ENCODE peak calls at places on chromosome 21, in ten cellular contexts. One of them, this sample, is unnamed.

GRCh38 chr21:45838636-45839035 is 142.9 kb upstream of the COL6A1 start:
- DNase-seq in NCI-H345: no peak
- DNase-seq in MV-4-11: no peak
- DNase-seq in activated CD8-positive, alpha-beta memory T cell treated with anti-CD3 and anti-CD28 coated beads, Interleukin-2, amount 10 ng/mL, durations not matched to agents 7 days and 5 days: no peak
- DNase-seq in upper lobe of right lung: no peak
- DNase-seq in GM23338: no peak
- DNase-seq in HEK293T: no peak
- DNase-seq in right atrium auricular region: no peak
- DNase-seq in H4: no peak
- DNase-seq in fibroblast of mammary gland: peak; percentile 24
- DNase-seq in this sample: no peak

GRCh38 chr21:46532080-46532479 is 72.8 kb downstream of the S100B start:
- DNase-seq in NCI-H345: no peak
- DNase-seq in MV-4-11: no peak
- DNase-seq in activated CD8-positive, alpha-beta memory T cell treated with anti-CD3 and anti-CD28 coated beads, Interleukin-2, amount 10 ng/mL, durations not matched to agents 7 days and 5 days: no peak
- DNase-seq in upper lobe of right lung: no peak
- DNase-seq in GM23338: no peak
- DNase-seq in HEK293T: no peak
- DNase-seq in right atrium auricular region: no peak
- DNase-seq in H4: no peak
- DNase-seq in fibroblast of mammary gland: no peak
- DNase-seq in this sample: no peak

GRCh38 chr21:38249879-38250278 is 6.9 kb upstream of the KCNJ15 start:
- DNase-seq in NCI-H345: no peak
- DNase-seq in MV-4-11: no peak
- DNase-seq in activated CD8-positive, alpha-beta memory T cell treated with anti-CD3 and anti-CD28 coated beads, Interleukin-2, amount 10 ng/mL, durations not matched to agents 7 days and 5 days: no peak
- DNase-seq in upper lobe of right lung: no peak
- DNase-seq in GM23338: no peak
- DNase-seq in HEK293T: no peak
- DNase-seq in right atrium auricular region: no peak
- DNase-seq in H4: no peak
- DNase-seq in fibroblast of mammary gland: no peak
- DNase-seq in this sample: no peak

GRCh38 chr21:45266518-45267389 is 20.9 kb downstream of the POFUT2 start:
- DNase-seq in NCI-H345: no peak
- DNase-seq in MV-4-11: peak; percentile 81
- DNase-seq in activated CD8-positive, alpha-beta memory T cell treated with anti-CD3 and anti-CD28 coated beads, Interleukin-2, amount 10 ng/mL, durations not matched to agents 7 days and 5 days: peak; percentile 83
- DNase-seq in upper lobe of right lung: peak; percentile 38
- DNase-seq in GM23338: no peak
- DNase-seq in HEK293T: no peak
- DNase-seq in right atrium auricular region: no peak
- DNase-seq in H4: no peak
- DNase-seq in fibroblast of mammary gland: no peak
- DNase-seq in this sample: no peak

GRCh38 chr21:35236090-35236489 is 187.0 kb upstream of the RUNX1 start:
- DNase-seq in NCI-H345: no peak
- DNase-seq in MV-4-11: peak; percentile 89
- DNase-seq in activated CD8-positive, alpha-beta memory T cell treated with anti-CD3 and anti-CD28 coated beads, Interleukin-2, amount 10 ng/mL, durations not matched to agents 7 days and 5 days: no peak
- DNase-seq in upper lobe of right lung: no peak
- DNase-seq in GM23338: no peak
- DNase-seq in HEK293T: no peak
- DNase-seq in right atrium auricular region: no peak
- DNase-seq in H4: no peak
- DNase-seq in fibroblast of mammary gland: no peak
- DNase-seq in this sample: no peak

GRCh38 chr21:42063578-42064521 is 7.3 kb upstream of the UMODL1 start:
- DNase-seq in NCI-H345: peak; percentile 79
- DNase-seq in MV-4-11: peak; percentile 74
- DNase-seq in activated CD8-positive, alpha-beta memory T cell treated with anti-CD3 and anti-CD28 coated beads, Interleukin-2, amount 10 ng/mL, durations not matched to agents 7 days and 5 days: peak; percentile 72
- DNase-seq in upper lobe of right lung: no peak
- DNase-seq in GM23338: peak; percentile 20
- DNase-seq in HEK293T: no peak
- DNase-seq in right atrium auricular region: no peak
- DNase-seq in H4: no peak
- DNase-seq in fibroblast of mammary gland: peak; percentile 10
- DNase-seq in this sample: peak; percentile 61

GRCh38 chr21:33078907-33079582 is 9.1 kb downstream of the OLIG1 start:
- DNase-seq in NCI-H345: no peak
- DNase-seq in MV-4-11: peak; percentile 95
- DNase-seq in activated CD8-positive, alpha-beta memory T cell treated with anti-CD3 and anti-CD28 coated beads, Interleukin-2, amount 10 ng/mL, durations not matched to agents 7 days and 5 days: peak; percentile 91
- DNase-seq in upper lobe of right lung: no peak
- DNase-seq in GM23338: no peak
- DNase-seq in HEK293T: no peak
- DNase-seq in right atrium auricular region: no peak
- DNase-seq in H4: peak; percentile 96
- DNase-seq in fibroblast of mammary gland: peak; percentile 71
- DNase-seq in this sample: peak; percentile 97

GRCh38 chr21:28635541-28635940 is 357.1 kb downstream of the LTN1 start:
- DNase-seq in NCI-H345: no peak
- DNase-seq in MV-4-11: no peak
- DNase-seq in activated CD8-positive, alpha-beta memory T cell treated with anti-CD3 and anti-CD28 coated beads, Interleukin-2, amount 10 ng/mL, durations not matched to agents 7 days and 5 days: no peak
- DNase-seq in upper lobe of right lung: no peak
- DNase-seq in GM23338: no peak
- DNase-seq in HEK293T: no peak
- DNase-seq in right atrium auricular region: no peak
- DNase-seq in H4: no peak
- DNase-seq in fibroblast of mammary gland: no peak
- DNase-seq in this sample: peak; percentile 37

GRCh38 chr21:22421416-22422190 is 1423.4 kb downstream of the NCAM2 start:
- DNase-seq in NCI-H345: no peak
- DNase-seq in MV-4-11: peak; percentile 74
- DNase-seq in activated CD8-positive, alpha-beta memory T cell treated with anti-CD3 and anti-CD28 coated beads, Interleukin-2, amount 10 ng/mL, durations not matched to agents 7 days and 5 days: no peak
- DNase-seq in upper lobe of right lung: no peak
- DNase-seq in GM23338: no peak
- DNase-seq in HEK293T: no peak
- DNase-seq in right atrium auricular region: no peak
- DNase-seq in H4: no peak
- DNase-seq in fibroblast of mammary gland: no peak
- DNase-seq in this sample: no peak

GRCh38 chr21:34886554-34887385 is 162.3 kb downstream of the RUNX1 start:
- DNase-seq in NCI-H345: no peak
- DNase-seq in MV-4-11: no peak
- DNase-seq in activated CD8-positive, alpha-beta memory T cell treated with anti-CD3 and anti-CD28 coated beads, Interleukin-2, amount 10 ng/mL, durations not matched to agents 7 days and 5 days: peak; percentile 46
- DNase-seq in upper lobe of right lung: peak; percentile 77
- DNase-seq in GM23338: peak; percentile 56
- DNase-seq in HEK293T: no peak
- DNase-seq in right atrium auricular region: no peak
- DNase-seq in H4: no peak
- DNase-seq in fibroblast of mammary gland: peak; percentile 59
- DNase-seq in this sample: peak; percentile 33

GRCh38 chr21:40242586-40242985 is 375.3 kb downstream of the PCP4 start:
- DNase-seq in NCI-H345: no peak
- DNase-seq in MV-4-11: no peak
- DNase-seq in activated CD8-positive, alpha-beta memory T cell treated with anti-CD3 and anti-CD28 coated beads, Interleukin-2, amount 10 ng/mL, durations not matched to agents 7 days and 5 days: no peak
- DNase-seq in upper lobe of right lung: no peak
- DNase-seq in GM23338: no peak
- DNase-seq in HEK293T: no peak
- DNase-seq in right atrium auricular region: no peak
- DNase-seq in H4: no peak
- DNase-seq in fibroblast of mammary gland: no peak
- DNase-seq in this sample: no peak

GRCh38 chr21:41142051-41142795 is 25.7 kb upstream of the BACE2 start:
- DNase-seq in NCI-H345: peak; percentile 41
- DNase-seq in MV-4-11: no peak
- DNase-seq in activated CD8-positive, alpha-beta memory T cell treated with anti-CD3 and anti-CD28 coated beads, Interleukin-2, amount 10 ng/mL, durations not matched to agents 7 days and 5 days: no peak
- DNase-seq in upper lobe of right lung: no peak
- DNase-seq in GM23338: peak; percentile 9
- DNase-seq in HEK293T: no peak
- DNase-seq in right atrium auricular region: no peak
- DNase-seq in H4: peak; percentile 26
- DNase-seq in fibroblast of mammary gland: peak; percentile 44
- DNase-seq in this sample: peak; percentile 98

GRCh38 chr21:41547111-41547510 is 39.2 kb upstream of the TMPRSS2 start:
- DNase-seq in NCI-H345: no peak
- DNase-seq in MV-4-11: no peak
- DNase-seq in activated CD8-positive, alpha-beta memory T cell treated with anti-CD3 and anti-CD28 coated beads, Interleukin-2, amount 10 ng/mL, durations not matched to agents 7 days and 5 days: no peak
- DNase-seq in upper lobe of right lung: no peak
- DNase-seq in GM23338: no peak
- DNase-seq in HEK293T: no peak
- DNase-seq in right atrium auricular region: no peak
- DNase-seq in H4: no peak
- DNase-seq in fibroblast of mammary gland: no peak
- DNase-seq in this sample: no peak

GRCh38 chr21:45469273-45470086 is 64.5 kb downstream of the COL18A1 start:
- DNase-seq in NCI-H345: no peak
- DNase-seq in MV-4-11: no peak
- DNase-seq in activated CD8-positive, alpha-beta memory T cell treated with anti-CD3 and anti-CD28 coated beads, Interleukin-2, amount 10 ng/mL, durations not matched to agents 7 days and 5 days: no peak
- DNase-seq in upper lobe of right lung: peak; percentile 67
- DNase-seq in GM23338: no peak
- DNase-seq in HEK293T: no peak
- DNase-seq in right atrium auricular region: no peak
- DNase-seq in H4: no peak
- DNase-seq in fibroblast of mammary gland: no peak
- DNase-seq in this sample: peak; percentile 43

GRCh38 chr21:37787456-37787855 is 128.8 kb downstream of the KCNJ6 start:
- DNase-seq in NCI-H345: no peak
- DNase-seq in MV-4-11: no peak
- DNase-seq in activated CD8-positive, alpha-beta memory T cell treated with anti-CD3 and anti-CD28 coated beads, Interleukin-2, amount 10 ng/mL, durations not matched to agents 7 days and 5 days: no peak
- DNase-seq in upper lobe of right lung: no peak
- DNase-seq in GM23338: no peak
- DNase-seq in HEK293T: no peak
- DNase-seq in right atrium auricular region: no peak
- DNase-seq in H4: no peak
- DNase-seq in fibroblast of mammary gland: peak; percentile 80
- DNase-seq in this sample: peak; percentile 85

GRCh38 chr21:44875341-44875740 is 1.9 kb upstream of the PTTG1IP start:
- DNase-seq in NCI-H345: no peak
- DNase-seq in MV-4-11: peak; percentile 63
- DNase-seq in activated CD8-positive, alpha-beta memory T cell treated with anti-CD3 and anti-CD28 coated beads, Interleukin-2, amount 10 ng/mL, durations not matched to agents 7 days and 5 days: no peak
- DNase-seq in upper lobe of right lung: no peak
- DNase-seq in GM23338: no peak
- DNase-seq in HEK293T: no peak
- DNase-seq in right atrium auricular region: no peak
- DNase-seq in H4: no peak
- DNase-seq in fibroblast of mammary gland: peak; percentile 72
- DNase-seq in this sample: peak; percentile 61

GRCh38 chr21:44407493-44407892 is 47.8 kb upstream of the LRRC3 start:
- DNase-seq in NCI-H345: no peak
- DNase-seq in MV-4-11: peak; percentile 85
- DNase-seq in activated CD8-positive, alpha-beta memory T cell treated with anti-CD3 and anti-CD28 coated beads, Interleukin-2, amount 10 ng/mL, durations not matched to agents 7 days and 5 days: no peak
- DNase-seq in upper lobe of right lung: no peak
- DNase-seq in GM23338: no peak
- DNase-seq in HEK293T: no peak
- DNase-seq in right atrium auricular region: no peak
- DNase-seq in H4: no peak
- DNase-seq in fibroblast of mammary gland: no peak
- DNase-seq in this sample: no peak

GRCh38 chr21:43810505-43811261 is 21.3 kb downstream of the RRP1 start:
- DNase-seq in NCI-H345: peak; percentile 90
- DNase-seq in MV-4-11: peak; percentile 80
- DNase-seq in activated CD8-positive, alpha-beta memory T cell treated with anti-CD3 and anti-CD28 coated beads, Interleukin-2, amount 10 ng/mL, durations not matched to agents 7 days and 5 days: peak; percentile 94
- DNase-seq in upper lobe of right lung: peak; percentile 96
- DNase-seq in GM23338: peak; percentile 89
- DNase-seq in HEK293T: peak; percentile 96
- DNase-seq in right atrium auricular region: peak; percentile 83
- DNase-seq in H4: peak; percentile 52
- DNase-seq in fibroblast of mammary gland: peak; percentile 59
- DNase-seq in this sample: peak; percentile 79

GRCh38 chr21:38910390-38911008 is 104.8 kb downstream of the ETS2 start:
- DNase-seq in NCI-H345: peak; percentile 69
- DNase-seq in MV-4-11: no peak
- DNase-seq in activated CD8-positive, alpha-beta memory T cell treated with anti-CD3 and anti-CD28 coated beads, Interleukin-2, amount 10 ng/mL, durations not matched to agents 7 days and 5 days: no peak
- DNase-seq in upper lobe of right lung: no peak
- DNase-seq in GM23338: no peak
- DNase-seq in HEK293T: no peak
- DNase-seq in right atrium auricular region: no peak
- DNase-seq in H4: peak; percentile 44
- DNase-seq in fibroblast of mammary gland: no peak
- DNase-seq in this sample: peak; percentile 73

GRCh38 chr21:25563399-25564116 is 43.7 kb downstream of the MRPL39 start:
- DNase-seq in NCI-H345: no peak
- DNase-seq in MV-4-11: peak; percentile 81
- DNase-seq in activated CD8-positive, alpha-beta memory T cell treated with anti-CD3 and anti-CD28 coated beads, Interleukin-2, amount 10 ng/mL, durations not matched to agents 7 days and 5 days: peak; percentile 85
- DNase-seq in upper lobe of right lung: no peak
- DNase-seq in GM23338: no peak
- DNase-seq in HEK293T: no peak
- DNase-seq in right atrium auricular region: no peak
- DNase-seq in H4: no peak
- DNase-seq in fibroblast of mammary gland: no peak
- DNase-seq in this sample: no peak

GRCh38 chr21:28944296-28944695 is 48.4 kb downstream of the LTN1 start:
- DNase-seq in NCI-H345: no peak
- DNase-seq in MV-4-11: no peak
- DNase-seq in activated CD8-positive, alpha-beta memory T cell treated with anti-CD3 and anti-CD28 coated beads, Interleukin-2, amount 10 ng/mL, durations not matched to agents 7 days and 5 days: no peak
- DNase-seq in upper lobe of right lung: no peak
- DNase-seq in GM23338: no peak
- DNase-seq in HEK293T: no peak
- DNase-seq in right atrium auricular region: no peak
- DNase-seq in H4: no peak
- DNase-seq in fibroblast of mammary gland: peak; percentile 55
- DNase-seq in this sample: no peak

GRCh38 chr21:45887788-45888187 is 93.8 kb upstream of the COL6A1 start:
- DNase-seq in NCI-H345: peak; percentile 86
- DNase-seq in MV-4-11: no peak
- DNase-seq in activated CD8-positive, alpha-beta memory T cell treated with anti-CD3 and anti-CD28 coated beads, Interleukin-2, amount 10 ng/mL, durations not matched to agents 7 days and 5 days: no peak
- DNase-seq in upper lobe of right lung: no peak
- DNase-seq in GM23338: no peak
- DNase-seq in HEK293T: no peak
- DNase-seq in right atrium auricular region: no peak
- DNase-seq in H4: no peak
- DNase-seq in fibroblast of mammary gland: no peak
- DNase-seq in this sample: no peak

This sample was measured in kidney tubule cell.